ENCODE peak calls at places on chromosomes 4 and X, in four cellular contexts. P, Q, B and F are unnamed samples.

GRCh38 chr4:139798456-139798855 is 132.8 kb downstream of the MGST2 start:
- DNase-seq in P (no peak), Q (no peak), B (no peak), F (no peak)

GRCh38 chr4:132101526-132101925 is 1047.6 kb upstream of the PCDH10 start:
- DNase-seq in Q (no peak), P (no peak), B (no peak), F (no peak)

GRCh38 chrX:36160056-36160455 is 240.5 kb downstream of the CFAP47 start:
- DNase-seq in B (no peak), P (no peak), Q (no peak), F (no peak)

GRCh38 chr4:126242679-126243390 is 928.1 kb downstream of the FAT4 start:
- DNase-seq in P (no peak), B (no peak), Q (no peak), F (no peak)

GRCh38 chr4:10040049-10040892 is 19.0 kb upstream of the SLC2A9 start:
- DNase-seq in Q (no peak), P (no peak), B (no peak), F (no peak)

GRCh38 chrX:13125188-13125587 is 80.8 kb upstream of the FAM9C start:
- DNase-seq in Q (no peak), P (no peak), B (no peak), F (no peak)

GRCh38 chr4:10456270-10457254 is 664 bp downstream of the ZNF518B start:
- DNase-seq in P (no peak), B (no peak), Q (peak), F (no peak)

GRCh38 chr4:140351778-140352177 is 21.7 kb upstream of the SCOC start:
- DNase-seq in Q (no peak), P (no peak), B (no peak), F (no peak)

GRCh38 chr4:89994176-89994873 is 99.7 kb downstream of the MMRN1 start:
- DNase-seq in P (no peak), B (no peak), Q (no peak), F (peak)

GRCh38 chr4:117700111-117700892 is 334.0 kb upstream of the NDST3 start:
- DNase-seq in P (no peak), B (no peak), Q (no peak), F (peak)

GRCh38 chr4:102438873-102439614 is 62.1 kb upstream of the NFKB1 start:
- DNase-seq in B (no peak), P (no peak), Q (no peak), F (peak)

GRCh38 chr4:101304916-101305315 is 42.4 kb downstream of the PPP3CA start:
- DNase-seq in P (no peak), Q (peak), B (no peak), F (peak)

GRCh38 chrX:2608638-2609430 is 82.3 kb upstream of the CD99 start:
- DNase-seq in Q (peak), P (no peak), B (peak), F (peak)

GRCh38 chr4:7808752-7809151 is 130.9 kb downstream of the AFAP1 start:
- DNase-seq in P (no peak), Q (no peak), B (no peak), F (no peak)

GRCh38 chrX:13652256-13653021 is 502 bp upstream of the TCEANC start:
- DNase-seq in Q (peak), P (no peak), B (no peak), F (no peak)

GRCh38 chr4:97770222-97770621 is 373.1 kb downstream of the STPG2 start:
- DNase-seq in B (no peak), Q (no peak), P (no peak), F (no peak)

GRCh38 chr4:6806924-6807676 is 24.6 kb downstream of the KIAA0232 start:
- DNase-seq in Q (no peak), P (no peak), B (no peak), F (no peak)

GRCh38 chrX:9829308-9830267 is 43.4 kb downstream of the SHROOM2 start:
- DNase-seq in Q (no peak), B (no peak), P (peak), F (no peak)

GRCh38 chrX:4547218-4547836 is 833.9 kb upstream of the PRKX start:
- DNase-seq in P (peak), Q (peak), B (no peak), F (peak)

GRCh38 chr4:11765849-11766453 is 337.3 kb upstream of the HS3ST1 start:
- DNase-seq in Q (peak), B (peak), P (no peak), F (peak)

GRCh38 chr4:159401791-159402380 is 299.0 kb downstream of the RAPGEF2 start:
- DNase-seq in B (no peak), Q (no peak), P (no peak), F (peak)

GRCh38 chr4:115537387-115537786 is 424.0 kb upstream of the NDST4 start:
- DNase-seq in B (no peak), P (no peak), Q (no peak), F (no peak)

GRCh38 chr4:10672379-10672778 is 12.2 kb downstream of the CLNK start:
- DNase-seq in B (no peak), P (no peak), Q (no peak), F (no peak)

GRCh38 chr4:47390438-47391125 is 72.9 kb downstream of the COMMD8 start:
- DNase-seq in B (no peak), P (no peak), Q (no peak), F (no peak)

GRCh38 chr4:189912170-189912569 is 28.5 kb upstream of the FRG1 start:
- DNase-seq in Q (no peak), B (no peak), P (no peak), F (no peak)

GRCh38 chr4:102723511-102723910 is 37.3 kb downstream of the MANBA start:
- DNase-seq in B (no peak), Q (no peak), P (no peak), F (no peak)

GRCh38 chr4:133584714-133585113 is 435.6 kb downstream of the PCDH10 start:
- DNase-seq in B (peak), P (no peak), Q (peak), F (peak)

GRCh38 chrX:51336584-51336983 is 4.0 kb downstream of the NUDT10 start:
- DNase-seq in P (no peak), B (no peak), Q (peak), F (peak)

GRCh38 chr4:76341063-76341462 is 34.5 kb downstream of the STBD1 start:
- DNase-seq in Q (no peak), B (no peak), P (no peak), F (no peak)

GRCh38 chr4:23788460-23788859 is 101.4 kb downstream of the PPARGC1A start:
- DNase-seq in P (no peak), Q (no peak), B (no peak), F (peak)

GRCh38 chr4:168633474-168633873 is 136.6 kb downstream of the PALLD start:
- DNase-seq in Q (no peak), B (no peak), P (no peak), F (no peak)
- TF ChIP-seq YY1 in Q (no peak), B (no peak), P (no peak), F (no peak)

GRCh38 chrX:120795301-120795700 is 80.4 kb downstream of the CT47B1 start:
- DNase-seq in B (no peak), P (no peak), Q (no peak), F (no peak)

GRCh38 chrX:120790552-120790951 is 85.1 kb downstream of the CT47B1 start:
- DNase-seq in B (no peak), Q (no peak), P (no peak), F (no peak)

GRCh38 chrX:120794525-120794975 is 81.1 kb downstream of the CT47B1 start:
- DNase-seq in Q (no peak), B (no peak), P (no peak), F (no peak)

GRCh38 chrX:120791013-120791643 is 84.5 kb downstream of the CT47B1 start:
- DNase-seq in B (no peak), P (no peak), Q (no peak), F (no peak)

GRCh38 chrX:120793098-120793497 is 82.6 kb downstream of the CT47B1 start:
- DNase-seq in P (no peak), Q (no peak), B (no peak), F (no peak)
- TF ChIP-seq YY1 in P (no peak), Q (no peak), B (no peak), F (no peak)

GRCh38 chrX:11351375-11352295 is 58.4 kb downstream of the AMELX start:
- DNase-seq in B (no peak), Q (no peak), P (no peak), F (no peak)
- TF ChIP-seq YY1 in B (no peak), Q (no peak), P (no peak), F (no peak)

DNA sequence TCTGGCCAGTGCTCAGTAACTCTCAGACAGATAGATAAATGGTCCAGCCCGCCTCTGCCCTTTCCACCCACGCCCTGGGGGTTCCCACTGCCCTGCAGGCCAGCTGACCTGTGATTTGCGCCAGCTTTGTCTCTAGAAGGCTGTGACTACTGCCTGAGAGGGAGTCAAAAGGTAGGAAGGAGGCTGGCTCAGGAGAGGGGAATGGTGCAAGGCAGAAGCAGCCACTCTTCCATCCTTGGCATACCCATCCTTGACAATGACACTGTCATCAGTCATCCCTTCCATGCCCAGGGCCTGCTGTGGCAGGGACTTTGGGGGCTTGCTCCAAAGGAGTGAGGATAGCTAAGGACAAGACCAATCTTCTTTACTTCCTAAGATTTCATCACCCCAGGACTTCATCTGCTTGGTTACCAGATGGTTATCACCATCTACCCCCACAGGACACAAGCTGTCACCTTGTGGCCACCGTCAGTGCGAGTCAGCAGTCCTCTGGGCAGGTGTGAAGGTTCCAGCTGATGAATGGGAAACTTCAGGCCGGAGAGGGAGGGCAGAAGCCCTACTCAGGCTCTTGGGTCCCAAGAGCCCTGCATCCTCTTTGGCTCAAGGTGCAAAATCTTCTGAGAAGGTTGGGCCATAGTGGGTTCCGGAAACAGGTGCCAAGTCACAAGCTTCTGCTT is 49.5 kb downstream of the SEPSECS start:
- DNase-seq in Q (no peak), B (no peak), P (no peak), F (no peak)
- TF ChIP-seq YY1 in Q (no peak), B (no peak), P (no peak), F (no peak)